ENCODE peak calls at places on chromosomes 3 and 15, in nine cellular contexts. B is transverse colon, V is A549, T is heart left ventricle, M is sigmoid colon, Q is tibial nerve, D is breast epithelium, J is gastrocnemius medialis, R is upper lobe of left lung. Z is an unnamed sample.

GRCh38 chr3:172305974-172306373 is 142.3 kb downstream of the GHSR start:
- DNase-seq in T (no peak), J (no peak), B (no peak), V (no peak), M (no peak), Q (no peak), D (no peak), R (no peak), Z (no peak)

GRCh38 chr3:138854940-138855339 is 20.2 kb upstream of the PIK3CB start:
- DNase-seq in V (no peak), R (no peak), D (no peak), J (no peak), T (no peak), B (no peak), M (no peak), Q (no peak), Z (no peak)

GRCh38 chr3:187191271-187191670 is 6.0 kb upstream of the RTP1 start:
- DNase-seq in D (no peak), T (no peak), V (no peak), R (no peak), B (no peak), J (no peak), M (no peak), Q (no peak), Z (no peak)

GRCh38 chr3:140736863-140737460 is 59.1 kb downstream of the TRIM42 start:
- DNase-seq in V (peak; percentile 1), M (no peak), T (peak; percentile 58), R (no peak), D (no peak), Q (peak; percentile 66), J (peak; percentile 23), B (peak; percentile 18), Z (peak; percentile 57)

GRCh38 chr3:132034486-132035464 is at the start of gene CPNE4:
- DNase-seq in D (peak; percentile 45), B (peak; percentile 54), R (peak; percentile 96), T (peak; percentile 82), M (peak; percentile 68), Q (peak; percentile 58), J (peak; percentile 18), V (peak; percentile 86), Z (peak; percentile 69)

GRCh38 chr3:127141921-127142730 is 50.8 kb upstream of the PRR23E start:
- DNase-seq in R (peak; percentile 81), V (peak; percentile 6), B (peak; percentile 73), Q (no peak), J (no peak), M (peak; percentile 39), D (no peak), T (no peak), Z (peak; percentile 92)

GRCh38 chr3:171458857-171459129 is 1.4 kb downstream of the TNIK start:
- DNase-seq in Q (no peak), T (no peak), R (no peak), V (no peak), B (no peak), D (no peak), M (no peak), J (no peak), Z (no peak)

GRCh38 chr3:37556789-37557301 is 304.8 kb upstream of the CTDSPL start:
- DNase-seq in R (no peak), V (no peak), J (no peak), T (no peak), Q (no peak), M (no peak), B (no peak), D (no peak), Z (peak; percentile 28)

GRCh38 chr3:10405816-10406215 is 84.9 kb upstream of the SEC13 start:
- DNase-seq in T (no peak), Q (no peak), V (no peak), M (no peak), D (no peak), R (no peak), B (no peak), J (no peak), Z (no peak)

GRCh38 chr15:74269362-74270035 is 33.4 kb downstream of the CCDC33 start:
- DNase-seq in V (no peak), R (no peak), T (no peak), J (no peak), D (no peak), B (peak; percentile 12), Q (no peak), M (no peak), Z (no peak)

GRCh38 chr15:74382004-74382816 is 14.8 kb upstream of the CYP11A1 start:
- DNase-seq in Q (peak; percentile 82), T (peak; percentile 88), J (peak; percentile 79), V (peak; percentile 87), R (peak; percentile 91), D (peak; percentile 51), M (peak; percentile 86), B (peak; percentile 87), Z (peak; percentile 87)

GRCh38 chr3:64685331-64685799 is 2.4 kb downstream of the ADAMTS9 start:
- DNase-seq in R (peak; percentile 70), D (no peak), Q (peak; percentile 40), J (peak; percentile 36), T (peak; percentile 69), B (peak; percentile 48), V (no peak), M (peak; percentile 93), Z (peak; percentile 7)

GRCh38 chr3:66823532-66823931 is 174.6 kb upstream of the KBTBD8 start:
- DNase-seq in V (no peak), M (no peak), R (no peak), B (no peak), Q (no peak), D (no peak), J (no peak), T (no peak), Z (peak; percentile 75)

GRCh38 chr3:3772920-3773319 is 26.3 kb upstream of the LRRN1 start:
- DNase-seq in D (no peak), J (no peak), T (no peak), M (no peak), V (no peak), R (no peak), B (no peak), Q (no peak), Z (no peak)

GRCh38 chr15:35067501-35068347 is 17.4 kb downstream of the NANOGP8 start:
- DNase-seq in J (no peak), R (no peak), M (no peak), Q (no peak), V (no peak), T (no peak), D (no peak), B (no peak), Z (no peak)

GRCh38 chr3:73727117-73727802 is 102.5 kb upstream of the PDZRN3 start:
- DNase-seq in B (no peak), J (peak; percentile 40), Q (peak; percentile 27), R (no peak), T (no peak), D (no peak), M (peak; percentile 82), V (no peak), Z (peak; percentile 11)

GRCh38 chr3:78148986-78149717 is 1109.3 kb downstream of the ROBO2 start:
- DNase-seq in J (no peak), T (no peak), B (no peak), Q (no peak), V (no peak), M (no peak), R (no peak), D (no peak), Z (no peak)

GRCh38 chr3:39569095-39569494 is 101.6 kb downstream of the MOBP start:
- DNase-seq in M (no peak), D (no peak), J (no peak), T (peak; percentile 56), Q (no peak), R (no peak), V (no peak), B (no peak), Z (no peak)

GRCh38 chr3:159829056-159829995 is 159.3 kb upstream of the IL12A start:
- DNase-seq in T (peak; percentile 64), D (peak; percentile 89), R (no peak), V (no peak), B (peak; percentile 86), J (peak; percentile 75), M (peak; percentile 91), Q (peak; percentile 17), Z (peak; percentile 74)

GRCh38 chr15:75307778-75308390 is 25.2 kb downstream of the GOLGA6D start:
- DNase-seq in J (no peak), R (no peak), D (no peak), T (peak; percentile 36), Q (no peak), B (peak; percentile 77), V (peak; percentile 92), M (peak; percentile 64), Z (peak; percentile 76)

GRCh38 chr15:68186671-68187397 is 18.3 kb downstream of the CALML4 start:
- DNase-seq in D (no peak), T (peak; percentile 21), V (no peak), M (no peak), J (peak; percentile 31), Q (no peak), R (no peak), B (no peak), Z (no peak)

GRCh38 chr3:101217458-101217849 is 102.9 kb downstream of the IMPG2 start:
- DNase-seq in V (no peak), T (no peak), B (no peak), Q (no peak), J (no peak), D (no peak), R (no peak), M (no peak), Z (no peak)
- TF ChIP-seq POLR2A in V (no peak), T (no peak), B (no peak), Q (no peak), J (no peak), D (no peak), R (no peak), M (no peak), Z (no peak)

GRCh38 chr3:85912981-85913380 is 954.2 kb downstream of the CADM2 start:
- DNase-seq in D (no peak), J (no peak), R (no peak), M (no peak), V (no peak), Q (no peak), T (no peak), B (no peak), Z (no peak)
- H3K4me3 ChIP-seq in D (no peak overlapping the region), J (no peak overlapping the region), R (no peak overlapping the region), M (no peak overlapping the region), V (no peak overlapping the region), Q (no peak overlapping the region), T (no peak overlapping the region), B (no peak overlapping the region), Z (no peak overlapping the region)

DNA sequence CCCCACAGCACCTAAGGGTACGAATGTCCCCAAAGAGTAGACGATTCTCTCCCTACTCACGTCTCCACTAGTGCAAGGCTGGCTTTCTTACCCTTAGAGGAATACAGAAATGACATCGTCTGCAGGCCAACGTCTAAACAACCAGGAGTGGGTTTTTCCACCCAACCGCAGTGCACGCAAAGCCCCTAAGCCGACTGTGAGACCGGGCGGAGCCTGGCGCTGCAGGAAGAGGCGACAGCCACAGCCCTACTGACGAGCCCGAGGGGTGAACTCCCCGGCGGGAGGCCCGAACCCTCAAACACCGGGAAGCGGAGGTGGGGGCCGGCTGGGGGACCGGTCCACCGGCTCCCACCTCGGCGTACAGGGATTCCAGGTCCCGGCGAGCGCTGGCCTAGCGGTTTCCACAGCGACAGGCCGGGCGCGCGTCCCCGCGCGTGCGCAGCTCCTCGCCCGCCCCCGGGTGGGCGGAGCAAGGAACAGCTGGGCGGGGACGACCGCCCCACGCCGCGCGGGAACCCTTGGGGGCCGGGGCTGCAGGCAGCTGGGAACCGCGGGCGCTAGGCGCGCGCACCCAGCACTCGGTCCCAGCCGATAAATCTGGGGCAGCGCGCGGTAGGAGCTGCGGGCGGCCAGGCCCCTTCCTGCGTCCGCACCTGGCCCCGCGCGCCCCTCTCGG is at the start of the genes CEP19 and PIGX:
- DNase-seq in J (peak; percentile 68), M (peak; percentile 90), T (peak; percentile 88), V (peak; percentile 74), B (peak; percentile 87), D (peak; percentile 67), Q (peak; percentile 57), R (peak; percentile 98), Z (peak; percentile 85)
- TF ChIP-seq POLR2A in J (peak; percentile 88), M (no peak), T (no peak), V (peak; percentile 76), B (peak; percentile 40), D (peak; percentile 11), Q (peak; percentile 86), R (peak; percentile 78), Z (peak; percentile 69)

GRCh38 chr3:13016083-13016725 is 57.0 kb downstream of the IQSEC1 start:
- DNase-seq in D (no peak), Q (peak; percentile 63), R (no peak), J (peak; percentile 51), V (no peak), T (peak; percentile 75), B (peak; percentile 82), M (peak; percentile 81), Z (no peak)
- H3K4me3 ChIP-seq in D (peak overlapping the region; percentile 17), Q (peak overlapping the region; percentile 40), R (peak overlapping the region; percentile 25), J (no peak overlapping the region), V (no peak overlapping the region), T (peak overlapping the region; percentile 28), B (no peak overlapping the region), M (no peak overlapping the region), Z (no peak overlapping the region)